ENCODE peak calls at places on chromosomes 11 and 22, in eight cellular contexts. S is type B pancreatic cell, V is lower leg skin, R is left ventricle myocardium inferior, T is neural crest cell, X is ovary, N is colonic mucosa, H is endodermal cell. J is an unnamed sample.
A peak's percentile ranks its signal among the peaks of the same experiment; 100 is the strongest.

GRCh38 chr11:39910087-39910486 is 1549.4 kb downstream of the LRRC4C start:
- DNase-seq in S (no peak), V (no peak), R (no peak), T (no peak), X (no peak), N (no peak), H (no peak), J (no peak)

GRCh38 chr11:130166457-130166784 is 6.8 kb downstream of the ST14 start:
- DNase-seq in S (no peak), V (no peak), R (no peak), T (no peak), X (no peak), N (peak; percentile 72), H (no peak), J (no peak)

GRCh38 chr11:13942908-13943505 is 19.5 kb upstream of the SPON1 start:
- DNase-seq in S (no peak), V (no peak), R (no peak), T (no peak), X (no peak), N (no peak), H (no peak), J (no peak)

GRCh38 chr22:49735411-49736311 is 92.0 kb downstream of the BRD1 start:
- DNase-seq in S (peak; percentile 70), V (peak; percentile 66), R (no peak), T (peak; percentile 53), X (no peak), N (no peak), H (peak; percentile 91), J (peak; percentile 53)

GRCh38 chr11:128290106-128290840 is 297.1 kb downstream of the ETS1 start:
- DNase-seq in S (no peak), V (peak; percentile 87), R (peak; percentile 18), T (peak; percentile 55), X (peak; percentile 48), N (peak; percentile 80), H (peak; percentile 77), J (no peak)

GRCh38 chr22:22955866-22956535 is 68.4 kb downstream of the IGLL5 start:
- DNase-seq in S (no peak), V (peak; percentile 91), R (no peak), T (peak; percentile 69), X (peak; percentile 61), N (peak; percentile 71), H (peak; percentile 86), J (no peak)

GRCh38 chr11:13229675-13230359 is 47.8 kb upstream of the BMAL1 start:
- DNase-seq in S (no peak), V (no peak), R (no peak), T (no peak), X (no peak), N (no peak), H (no peak), J (no peak)

GRCh38 chr11:59614277-59615131 is 1.1 kb downstream of the OSBP start:
- DNase-seq in S (no peak), V (no peak), R (no peak), T (no peak), X (no peak), N (no peak), H (no peak), J (no peak)

GRCh38 chr11:86152006-86152862 is 83.3 kb upstream of the PICALM start:
- DNase-seq in S (no peak), V (no peak), R (no peak), T (no peak), X (no peak), N (no peak), H (no peak), J (no peak)

GRCh38 chr11:15258433-15259350 is 144.0 kb downstream of the INSC start:
- DNase-seq in S (no peak), V (no peak), R (no peak), T (no peak), X (no peak), N (peak; percentile 22), H (no peak), J (no peak)

GRCh38 chr11:16750417-16750816 is 12.0 kb downstream of the C11orf58 start:
- DNase-seq in S (no peak), V (no peak), R (no peak), T (no peak), X (no peak), N (no peak), H (no peak), J (no peak)

GRCh38 chr11:14619580-14619979 is 24.0 kb upstream of the PDE3B start:
- DNase-seq in S (no peak), V (no peak), R (no peak), T (no peak), X (no peak), N (no peak), H (no peak), J (no peak)

GRCh38 chr11:6481924-6482275 is 599 bp downstream of the TIMM10B start:
- DNase-seq in S (no peak), V (no peak), R (no peak), T (no peak), X (no peak), N (no peak), H (peak; percentile 57), J (no peak)

GRCh38 chr11:22460181-22460580 is 122.0 kb downstream of the SLC17A6 start:
- DNase-seq in S (no peak), V (no peak), R (no peak), T (no peak), X (no peak), N (no peak), H (no peak), J (no peak)

GRCh38 chr11:8832571-8833260 is 78.3 kb upstream of the AKIP1 start:
- DNase-seq in S (peak; percentile 65), V (no peak), R (no peak), T (no peak), X (no peak), N (no peak), H (peak; percentile 69), J (no peak)

GRCh38 chr22:20423636-20424511 is 13.8 kb downstream of the SCARF2 start:
- DNase-seq in S (no peak), V (no peak), R (no peak), T (peak; percentile 53), X (no peak), N (peak; percentile 16), H (no peak), J (no peak)

GRCh38 chr11:124482362-124483147 is 37.1 kb upstream of the OR8B8 start:
- DNase-seq in S (no peak), V (no peak), R (no peak), T (no peak), X (no peak), N (no peak), H (peak; percentile 59), J (no peak)

GRCh38 chr11:69234740-69235710 is 58.9 kb upstream of the MYEOV start:
- DNase-seq in S (peak; percentile 45), V (peak; percentile 81), R (no peak), T (no peak), X (no peak), N (peak; percentile 13), H (peak; percentile 30), J (no peak)

GRCh38 chr11:1073261-1073724 is 1.4 kb upstream of the MUC2 start:
- DNase-seq in S (no peak), V (no peak), R (peak; percentile 42), T (no peak), X (peak; percentile 6), N (peak; percentile 86), H (no peak), J (no peak)

GRCh38 chr11:66510271-66510989 is at the start of gene BBS1:
- DNase-seq in S (peak; percentile 87), V (peak; percentile 96), R (peak; percentile 92), T (peak; percentile 84), X (peak; percentile 81), N (peak; percentile 88), H (peak; percentile 96), J (peak; percentile 30)
- TF ChIP-seq CTCF in S (no peak), V (no peak), R (no peak), T (no peak), X (no peak), N (no peak), H (no peak), J (no peak)

DNA sequence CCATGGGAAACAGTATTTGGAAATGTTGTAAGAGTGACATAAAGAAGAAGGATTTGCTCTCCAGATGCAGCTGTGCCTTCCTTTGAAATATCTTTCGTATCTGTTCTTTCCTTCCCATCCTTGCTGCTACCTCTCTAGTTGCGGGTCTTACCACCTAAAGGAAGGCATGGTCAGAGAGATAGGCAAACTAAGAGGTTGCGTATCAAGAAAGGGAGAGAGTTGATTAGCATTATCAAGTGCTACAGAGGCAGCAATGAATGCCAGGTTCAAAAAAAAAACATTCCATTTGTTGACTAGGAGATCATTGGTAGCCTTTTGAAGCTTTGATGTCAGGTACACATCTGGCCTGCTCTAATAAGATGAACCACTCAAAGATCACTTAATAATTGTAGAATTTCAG is 4.6 kb downstream of the GTPBP1 start:
- DNase-seq in S (no peak), V (no peak), R (no peak), T (no peak), X (no peak), N (no peak), H (no peak), J (no peak)
- TF ChIP-seq CTCF in S (no peak), V (no peak), R (no peak), T (no peak), X (no peak), N (no peak), H (no peak), J (no peak)

DNA sequence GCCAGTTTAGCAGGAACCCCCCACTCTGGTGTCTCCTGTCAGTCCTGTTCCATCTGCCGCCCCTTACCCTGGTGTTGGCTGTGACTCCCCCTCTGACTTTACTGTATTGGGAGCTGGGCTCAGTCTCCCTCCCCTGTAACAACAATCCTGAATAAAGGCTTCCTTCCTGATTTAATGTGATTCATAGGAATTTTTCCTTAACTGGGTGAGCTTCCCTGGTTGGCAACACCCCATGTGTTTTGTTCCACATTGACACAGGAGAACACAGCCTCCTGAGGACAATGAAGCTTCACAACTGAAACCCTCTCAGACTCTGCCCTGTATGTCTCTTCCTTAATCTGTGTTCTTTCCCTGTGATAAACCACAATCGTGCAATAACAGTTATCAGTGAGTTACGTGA is 8.4 kb downstream of the APOL4 start:
- DNase-seq in S (no peak), V (peak; percentile 32), R (no peak), T (no peak), X (no peak), N (no peak), H (no peak), J (no peak)
- TF ChIP-seq CTCF in S (no peak), V (no peak), R (no peak), T (no peak), X (no peak), N (no peak), H (no peak), J (no peak)

GRCh38 chr22:38304526-38304925 is 12.7 kb downstream of the CSNK1E start:
- DNase-seq in S (no peak), V (no peak), R (peak; percentile 64), T (no peak), X (no peak), N (no peak), H (no peak), J (no peak)
- TF ChIP-seq CTCF in S (no peak), V (no peak), R (peak; percentile 57), T (peak; percentile 26), X (no peak), N (no peak), H (peak; percentile 50), J (no peak)